ENCODE peak calls at places on chromosomes 12 and 14, in six cellular contexts. J is HCT116, R is epithelial cell of proximal tubule, X is kidney epithelial cell, M is left ventricle myocardium inferior, Q is H1. Y is an unnamed sample.

GRCh38 chr12:51751657-51752056 is 96.9 kb downstream of the FIGNL2 start:
- DNase-seq in R (no peak), M (no peak), Q (no peak), J (no peak), X (no peak), Y (no peak)

GRCh38 chr12:100913872-100914600 is 119.5 kb downstream of the ANO4 start:
- DNase-seq in J (no peak), R (no peak), M (no peak), Q (no peak), X (no peak), Y (no peak)

GRCh38 chr14:68291820-68292219 is 472.2 kb downstream of the RAD51B start:
- DNase-seq in J (peak), R (no peak), Q (peak), X (no peak), M (no peak), Y (no peak)

GRCh38 chr14:100439781-100440180 is 116.6 kb downstream of the SLC25A47 start:
- DNase-seq in X (no peak), J (no peak), M (peak), R (no peak), Q (no peak), Y (no peak)

GRCh38 chr12:14259481-14260010 is 105.9 kb upstream of the ATF7IP start:
- DNase-seq in X (no peak), M (no peak), R (no peak), J (no peak), Q (no peak), Y (no peak)

GRCh38 chr12:92088802-92089201 is 56.8 kb downstream of the BTG1 start:
- DNase-seq in M (no peak), J (no peak), R (no peak), Q (no peak), X (no peak), Y (no peak)

GRCh38 chr12:116525418-116526001 is 33.7 kb upstream of the MAP1LC3B2 start:
- DNase-seq in X (peak), J (peak), M (peak), Q (no peak), R (no peak), Y (no peak)

GRCh38 chr14:73759183-73759713 is 45.1 kb upstream of the PNMA1 start:
- DNase-seq in X (no peak), J (no peak), Q (no peak), R (no peak), M (peak), Y (no peak)

GRCh38 chr12:40145896-40146295 is 40.0 kb upstream of the SLC2A13 start:
- DNase-seq in R (no peak), Q (no peak), X (no peak), M (no peak), J (no peak), Y (no peak)

GRCh38 chr14:96508900-96509299 is 6.7 kb downstream of the PAPOLA start:
- DNase-seq in Q (no peak), R (no peak), X (no peak), J (no peak), M (no peak), Y (no peak)

GRCh38 chr12:67483871-67484554 is 164.5 kb upstream of the DYRK2 start:
- DNase-seq in M (no peak), J (no peak), X (no peak), Q (no peak), R (no peak), Y (no peak)

GRCh38 chr14:35416108-35416750 is 11.7 kb upstream of the NFKBIA start:
- DNase-seq in Q (no peak), R (no peak), X (no peak), J (no peak), M (no peak), Y (no peak)

DNA sequence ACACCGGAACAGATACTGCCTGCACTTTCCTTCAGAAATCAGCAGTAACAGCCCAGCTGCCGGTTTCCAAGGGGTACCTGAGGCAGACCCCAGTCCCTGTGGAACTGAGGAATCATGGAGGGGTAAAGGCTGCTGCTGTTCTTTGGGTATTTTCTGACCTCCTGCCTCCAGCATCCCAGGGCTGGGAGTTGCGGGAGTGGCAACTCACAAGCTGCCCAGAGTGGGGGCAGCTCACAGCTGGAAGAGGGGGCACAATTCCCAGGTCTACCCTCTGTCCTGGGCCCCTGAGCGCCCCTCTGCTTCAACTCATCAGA is 9.6 kb downstream of the ZNF605 start:
- DNase-seq in M (no peak), Q (no peak), X (no peak), J (no peak), R (no peak), Y (no peak)
- H3K4me3 ChIP-seq in M (no peak), Q (no peak), X (no peak), J (no peak), R (no peak), Y (no peak)

GRCh38 chr12:4030938-4031702 is 157.9 kb upstream of the PARP11 start:
- DNase-seq in Q (peak), X (peak), J (peak), R (peak), M (peak), Y (peak)
- TF ChIP-seq CTCF in Q (no peak), X (no peak), J (no peak), R (no peak), M (peak), Y (peak)

GRCh38 chr14:61569308-61569707 is 126.0 kb upstream of the HIF1A start:
- DNase-seq in Q (no peak), J (no peak), X (no peak), M (no peak), R (no peak), Y (no peak)
- H3K4me3 ChIP-seq in Q (no peak), J (no peak), X (no peak), M (no peak), R (no peak), Y (no peak)

GRCh38 chr14:77613207-77613606 is 3.2 kb downstream of the SPTLC2 start:
- DNase-seq in Q (no peak), X (no peak), M (no peak), J (no peak), R (no peak), Y (no peak)

GRCh38 chr14:77618381-77618780 is 1.9 kb upstream of the SPTLC2 start:
- DNase-seq in Q (no peak), X (no peak), R (no peak), M (no peak), J (no peak), Y (no peak)

GRCh38 chr14:77615231-77616132 is 955 bp downstream of the SPTLC2 start:
- DNase-seq in M (no peak), Q (no peak), X (no peak), J (no peak), R (no peak), Y (no peak)

GRCh38 chr14:77616133-77616453 is 344 bp downstream of the SPTLC2 start:
- DNase-seq in Q (no peak), J (no peak), M (no peak), X (no peak), R (no peak), Y (no peak)

GRCh38 chr14:77616454-77617229 is at the start of gene SPTLC2:
- DNase-seq in M (peak), J (peak), R (peak), Q (peak), X (peak), Y (peak)
- TF ChIP-seq CTCF in M (peak), J (peak), R (peak), Q (peak), X (peak), Y (no peak)

GRCh38 chr14:20684662-20685456 is 499 bp downstream of the RNASE4 start:
- DNase-seq in Q (no peak), R (no peak), X (no peak), M (no peak), J (peak), Y (no peak)

GRCh38 chr14:20682435-20683124 is 1.8 kb upstream of the RNASE4 start:
- DNase-seq in R (peak), M (peak), X (no peak), J (peak), Q (peak), Y (peak)

GRCh38 chr14:20683896-20684661 is at the start of gene RNASE4:
- DNase-seq in J (peak), R (peak), X (no peak), Q (peak), M (peak), Y (peak)

GRCh38 chr14:20682127-20682434 is 2.3 kb upstream of the RNASE4 start:
- DNase-seq in M (no peak), Q (no peak), X (no peak), R (no peak), J (no peak), Y (no peak)

DNA sequence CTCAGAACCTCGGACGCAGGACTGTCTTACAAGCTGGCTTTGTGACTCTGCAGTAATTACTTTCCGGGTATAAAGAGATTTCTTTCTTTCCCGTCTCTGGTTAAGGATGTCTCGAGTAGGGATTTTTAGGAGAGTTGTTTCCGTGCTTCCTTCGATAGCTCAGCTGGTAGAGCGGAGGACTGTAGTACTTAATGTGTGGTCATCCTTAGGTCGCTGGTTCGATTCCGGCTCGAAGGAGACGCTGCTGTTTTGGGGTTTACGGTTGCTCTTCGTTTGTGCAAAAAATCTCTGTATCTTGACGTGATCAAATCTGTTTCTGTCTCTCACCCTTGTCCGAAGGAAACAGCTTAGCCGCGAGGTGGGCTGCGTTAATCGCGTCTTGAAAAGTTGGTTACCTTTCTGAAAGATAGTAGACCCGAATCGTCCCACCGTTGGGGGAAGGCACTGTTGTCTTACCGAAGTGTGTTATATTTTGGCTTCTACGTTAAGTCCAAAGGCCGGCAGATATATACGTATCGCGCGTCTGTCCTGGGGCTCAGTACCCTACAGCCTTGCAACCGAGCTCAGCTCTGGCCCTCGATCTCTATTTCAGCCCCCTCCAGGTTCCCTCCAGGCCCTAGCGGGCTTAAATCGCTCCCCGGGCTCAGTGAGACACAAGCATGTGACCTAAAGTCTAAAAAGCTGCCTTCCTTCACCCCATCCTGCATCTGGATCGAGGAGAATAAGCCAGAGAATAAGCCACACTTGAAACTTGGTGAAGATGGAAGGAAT is 1.1 kb upstream of the RNASE4 start:
- DNase-seq in J (peak), R (peak), X (no peak), M (peak), Q (peak), Y (no peak)
- H3K4me3 ChIP-seq in J (peak), R (peak), X (peak), M (peak), Q (peak), Y (peak)

GRCh38 chr14:97977711-97978261 is 1180.6 kb downstream of the VRK1 start:
- DNase-seq in X (no peak), M (peak), J (no peak), R (peak), Q (peak), Y (no peak)

GRCh38 chr14:97975960-97976359 is 1178.8 kb downstream of the VRK1 start:
- DNase-seq in R (no peak), X (no peak), Q (no peak), M (no peak), J (no peak), Y (no peak)

GRCh38 chr14:97976861-97977260 is 1179.7 kb downstream of the VRK1 start:
- DNase-seq in Q (no peak), R (no peak), J (no peak), X (no peak), M (peak), Y (no peak)

GRCh38 chr14:97978336-97978735 is 1181.2 kb downstream of the VRK1 start:
- DNase-seq in M (peak), Q (peak), J (peak), X (peak), R (peak), Y (no peak)
- TF ChIP-seq CTCF in M (peak), Q (peak), J (no peak), X (peak), R (peak), Y (peak)

GRCh38 chr12:71969330-71969729 is 30.7 kb downstream of the TPH2 start:
- DNase-seq in X (no peak), J (no peak), R (no peak), M (no peak), Q (no peak), Y (no peak)

GRCh38 chr12:71972441-71973074 is 33.9 kb downstream of the TPH2 start:
- DNase-seq in X (no peak), J (no peak), Q (no peak), R (no peak), M (no peak), Y (no peak)

GRCh38 chr12:71967176-71967575 is 28.5 kb downstream of the TPH2 start:
- DNase-seq in X (no peak), M (no peak), J (no peak), R (no peak), Q (no peak), Y (no peak)

GRCh38 chr12:71973687-71974086 is 35.0 kb downstream of the TPH2 start:
- DNase-seq in J (no peak), X (no peak), M (no peak), R (no peak), Q (no peak), Y (no peak)

DNA sequence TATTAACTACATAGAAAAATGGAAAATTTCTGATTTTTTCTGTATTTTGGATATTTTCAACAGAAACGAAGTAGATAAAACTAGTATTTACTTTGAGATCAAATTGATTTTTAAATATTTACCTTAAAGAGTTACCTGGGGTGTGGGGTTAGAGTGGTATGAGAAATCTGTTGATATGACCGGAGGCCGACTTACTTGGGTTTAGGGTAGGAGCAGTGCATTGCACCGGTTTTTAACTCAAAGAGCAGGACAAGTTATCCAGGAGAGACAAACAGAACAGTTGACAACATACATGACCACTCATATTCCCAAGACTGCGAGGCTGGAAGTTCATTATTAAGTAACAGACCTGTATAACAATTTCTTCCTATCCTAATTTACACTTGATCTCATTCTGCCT is 31.4 kb downstream of the TPH2 start:
- DNase-seq in Q (no peak), R (no peak), M (no peak), J (no peak), X (no peak), Y (no peak)
- H3K4me3 ChIP-seq in Q (no peak), R (no peak), M (no peak), J (no peak), X (no peak), Y (no peak)

GRCh38 chr12:752673-753400 is 458 bp downstream of the WNK1 start:
- DNase-seq in R (no peak), J (no peak), X (no peak), M (peak), Q (peak), Y (no peak)
- TF ChIP-seq CTCF in R (no peak), J (no peak), X (no peak), M (peak), Q (no peak), Y (peak)

GRCh38 chr14:22888662-22889061 is 5.6 kb downstream of the REM2 start:
- DNase-seq in M (no peak), R (no peak), Q (no peak), J (no peak), X (no peak), Y (no peak)
- H3K4me3 ChIP-seq in M (no peak), R (no peak), Q (no peak), J (no peak), X (no peak), Y (no peak)

DNA sequence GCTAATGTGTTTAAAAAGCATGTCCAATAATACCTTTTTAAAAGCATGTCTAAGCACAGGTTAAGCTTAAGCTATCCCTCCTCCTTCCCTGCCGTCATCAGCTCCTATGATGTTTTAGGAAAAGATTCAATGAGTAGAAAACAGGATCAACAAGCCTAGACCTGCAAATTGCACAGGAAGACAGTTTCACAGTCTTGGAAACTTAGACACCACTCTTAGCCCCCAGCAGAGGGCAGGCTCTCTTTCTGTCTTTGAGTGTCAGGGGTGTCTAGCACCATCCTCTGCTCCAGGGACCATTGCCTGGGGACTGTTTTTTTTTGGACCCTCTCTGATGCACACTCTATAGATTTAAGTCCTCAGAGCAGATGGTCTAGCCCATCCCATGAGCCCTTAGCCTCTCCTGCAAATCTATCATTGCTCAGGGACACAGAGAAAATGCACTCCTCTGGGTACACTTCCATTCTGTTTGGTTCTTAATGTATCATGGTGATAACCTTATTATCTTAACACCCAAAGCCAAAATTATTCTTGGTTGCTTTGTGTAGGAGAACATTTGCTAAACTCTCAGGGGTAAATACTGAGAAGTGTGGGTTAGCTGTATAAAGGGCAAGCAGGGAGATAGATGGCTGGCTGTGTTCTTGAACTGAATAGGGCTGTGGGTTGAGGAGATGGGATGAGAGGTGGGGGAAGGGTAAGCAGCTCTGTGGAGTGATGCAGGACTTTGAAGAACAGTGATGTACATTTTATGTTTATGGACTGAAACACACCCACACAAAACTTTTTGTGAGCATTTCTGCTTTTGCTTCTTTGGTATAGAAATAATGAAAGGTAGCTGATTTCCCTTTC is 259.9 kb upstream of the DDHD1 start:
- DNase-seq in M (no peak), J (no peak), X (no peak), Q (no peak), R (no peak), Y (no peak)
- TF ChIP-seq CTCF in M (peak), J (peak), X (peak), Q (peak), R (peak), Y (peak)

Y was measured in esophagus squamous epithelium.